ENCODE peak calls at places on chromosomes 7 and 10, in five cellular contexts. Z, L, Q, X and M are unnamed samples.
A peak's percentile ranks its signal among the peaks of the same experiment; 100 is the strongest.

GRCh38 chr7:150754950-150755349 is 17.7 kb downstream of the GIMAP5 start:
- ATAC-seq in Q (no peak), Z (peak; percentile 69), L (no peak), X (no peak), M (no peak)

GRCh38 chr7:122902751-122903495 is 16.7 kb upstream of the CADPS2 start:
- ATAC-seq in L (no peak), Q (no peak), Z (no peak), X (no peak), M (no peak)

GRCh38 chr10:132700168-132701098 is 85.5 kb downstream of the NKX6-2 start:
- ATAC-seq in X (no peak), L (peak; percentile 39), Z (no peak), Q (peak; percentile 47), M (no peak)

GRCh38 chr10:17409170-17409733 is 45.1 kb downstream of the ST8SIA6 start:
- ATAC-seq in X (no peak), Q (no peak), L (no peak), Z (peak; percentile 31), M (no peak)

GRCh38 chr7:13099197-13099795 is 411.9 kb downstream of the ARL4A start:
- ATAC-seq in X (no peak), Z (peak; percentile 99), L (no peak), Q (no peak), M (peak; percentile 97)

GRCh38 chr10:42939237-42939636 is 137.6 kb upstream of the RET start:
- ATAC-seq in X (no peak), Q (no peak), Z (no peak), L (no peak), M (no peak)

GRCh38 chr7:36315309-36315948 is 74.2 kb upstream of the ANLN start:
- ATAC-seq in Z (no peak), Q (no peak), L (no peak), X (no peak), M (no peak)

GRCh38 chr7:36153571-36154097 is 580 bp downstream of the EEPD1 start:
- ATAC-seq in X (no peak), Z (peak; percentile 1), L (peak; percentile 1), Q (no peak), M (no peak)

GRCh38 chr10:9305018-9305655 is 1250.6 kb downstream of the GATA3 start:
- ATAC-seq in Z (no peak), L (no peak), X (no peak), Q (no peak), M (no peak)